ENCODE peak calls at places on chromosomes 11 and 22, in six cellular contexts. Z is A549, E is sigmoid colon, M is A673, D is body of pancreas, W is spleen. I is an unnamed sample.

GRCh38 chr11:61149624-61150615 is 11.3 kb downstream of the VPS37C start:
- DNase-seq in W (peak; percentile 73), Z (no peak), E (peak; percentile 32), D (peak; percentile 42), M (no peak), I (peak; percentile 72)

GRCh38 chr11:106271126-106271525 is 193.7 kb downstream of the AASDHPPT start:
- DNase-seq in Z (no peak), M (no peak), E (no peak), W (no peak), D (no peak), I (no peak)

GRCh38 chr11:111836162-111836561 is 35.2 kb downstream of the ALG9 start:
- DNase-seq in M (no peak), D (no peak), W (no peak), E (no peak), Z (no peak), I (no peak)

GRCh38 chr22:44396727-44397722 is 84.3 kb upstream of the SHISAL1 start:
- DNase-seq in E (no peak), W (peak; percentile 59), Z (no peak), M (no peak), D (no peak), I (no peak)

GRCh38 chr11:6356503-6356902 is 33.8 kb upstream of the SMPD1 start:
- DNase-seq in D (peak; percentile 33), W (no peak), Z (no peak), E (no peak), M (no peak), I (no peak)

GRCh38 chr11:75399344-75400109 is at the start of gene RPS3:
- DNase-seq in W (peak; percentile 97), E (peak; percentile 95), Z (peak; percentile 93), D (peak; percentile 95), M (peak; percentile 98), I (peak; percentile 95)

GRCh38 chr11:13955971-13956421 is 6.5 kb upstream of the SPON1 start:
- DNase-seq in W (no peak), M (peak; percentile 45), E (peak; percentile 83), Z (peak; percentile 73), D (peak; percentile 67), I (peak; percentile 85)

GRCh38 chr22:32661296-32661695 is 140.2 kb upstream of the TIMP3 start:
- DNase-seq in Z (no peak), W (no peak), D (peak; percentile 10), M (no peak), E (peak; percentile 87), I (no peak)

GRCh38 chr11:2709429-2709828 is 9.6 kb upstream of the KCNQ1OT1 start:
- DNase-seq in E (peak; percentile 80), Z (no peak), D (peak; percentile 28), W (no peak), M (no peak), I (no peak)

GRCh38 chr11:105867742-105868141 is 154.3 kb downstream of the MSANTD4 start:
- DNase-seq in E (no peak), M (no peak), W (no peak), D (no peak), Z (no peak), I (no peak)

GRCh38 chr22:36415415-36416168 is 27.8 kb upstream of the MYH9 start:
- DNase-seq in E (no peak), W (no peak), Z (peak; percentile 49), D (no peak), M (no peak), I (no peak)

GRCh38 chr11:34656062-34656720 is 35.3 kb downstream of the EHF start:
- DNase-seq in Z (no peak), E (no peak), W (no peak), D (no peak), M (no peak), I (no peak)

GRCh38 chr22:38078046-38078840 is 5.7 kb downstream of the SLC16A8 start:
- DNase-seq in W (peak; percentile 51), Z (no peak), M (no peak), E (peak; percentile 62), D (no peak), I (peak; percentile 55)

GRCh38 chr11:104547996-104548661 is 350.1 kb downstream of the CASP12 start:
- DNase-seq in D (no peak), W (no peak), Z (no peak), E (no peak), M (no peak), I (no peak)

GRCh38 chr11:6411594-6412031 is 7.3 kb downstream of the APBB1 start:
- DNase-seq in M (no peak), D (no peak), Z (no peak), E (no peak), W (peak; percentile 69), I (no peak)

GRCh38 chr11:105244157-105244820 is 104.7 kb upstream of the CARD18 start:
- DNase-seq in W (no peak), M (peak; percentile 40), E (no peak), Z (peak; percentile 71), D (peak; percentile 49), I (no peak)

DNA sequence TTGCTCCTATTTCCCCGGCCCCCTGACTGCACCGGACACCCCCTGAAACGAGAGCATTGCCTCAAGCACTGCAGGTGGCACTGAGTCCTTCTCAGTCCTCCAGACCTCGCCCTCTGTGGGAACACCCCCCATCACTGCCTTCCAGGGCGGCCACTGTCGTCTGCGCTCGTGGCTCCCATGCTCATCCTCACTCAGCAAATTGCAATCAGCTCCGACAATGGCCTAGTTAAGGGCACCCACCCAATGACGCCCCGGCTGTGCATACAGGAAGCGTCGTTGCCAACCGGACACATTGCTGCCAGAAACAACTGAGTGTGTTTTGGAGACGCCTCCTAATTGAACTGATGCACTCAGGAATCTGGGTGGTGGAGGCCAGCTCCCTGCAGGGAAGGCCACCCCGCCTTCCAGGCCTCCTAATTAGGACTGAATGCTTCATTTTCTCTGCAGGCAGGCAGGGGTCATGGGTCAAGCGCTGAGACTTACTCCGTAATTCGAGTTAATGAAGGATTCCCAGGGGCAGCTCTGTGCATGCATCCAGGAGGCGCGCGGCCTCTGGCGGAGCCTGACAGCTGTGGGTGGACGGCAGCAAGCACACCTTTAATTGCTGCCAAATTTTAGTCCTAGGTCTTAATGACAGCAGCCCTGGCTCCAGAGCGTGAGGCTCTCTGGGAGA is 199.2 kb downstream of the BRD1 start:
- DNase-seq in E (peak; percentile 56), W (peak; percentile 69), D (no peak), Z (no peak), M (no peak), I (no peak)
- H3K9me3 ChIP-seq in E (no peaks in the 10 kb centered on the region), W (no peaks in the 10 kb centered on the region), D (no peaks in the 10 kb centered on the region), Z (no peaks in the 10 kb centered on the region), M (no peaks in the 10 kb centered on the region), I (no peaks in the 10 kb centered on the region)

DNA sequence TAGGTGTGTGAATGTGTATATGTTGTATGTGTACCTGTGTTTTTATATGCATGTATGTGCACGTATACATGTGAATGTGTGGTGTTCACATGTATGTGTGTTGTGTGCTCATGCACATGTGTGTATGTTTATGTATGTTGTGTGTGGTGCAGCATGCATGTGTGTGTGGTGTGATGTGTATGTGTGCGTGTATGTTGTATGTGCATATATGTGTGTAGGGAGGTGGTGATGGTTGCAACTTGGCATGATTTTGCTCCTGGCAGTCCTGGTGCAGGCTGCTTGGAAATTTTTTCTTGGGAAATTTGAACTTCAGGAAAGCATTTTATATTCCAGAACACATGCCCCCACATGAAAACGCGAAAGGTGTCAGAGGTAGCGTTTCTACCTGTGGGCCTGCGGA is 1177.8 kb downstream of the TBC1D22A start:
- DNase-seq in D (no peak), Z (no peak), W (no peak), E (no peak), M (no peak), I (no peak)
- H3K9me3 ChIP-seq in D (peaks cover 4% of the 10 kb centered on the region), Z (no peaks in the 10 kb centered on the region), W (peaks cover 14% of the 10 kb centered on the region), E (peaks cover 5% of the 10 kb centered on the region), M (no peaks in the 10 kb centered on the region), I (peaks cover 20% of the 10 kb centered on the region)

GRCh38 chr11:69140635-69141034 is 15.1 kb upstream of the SMIM38 start:
- DNase-seq in W (no peak), M (no peak), E (no peak), Z (no peak), D (no peak), I (no peak)
- H3K9me3 ChIP-seq in W (peaks cover 16% of the 10 kb centered on the region), M (no peaks in the 10 kb centered on the region), E (no peaks in the 10 kb centered on the region), Z (peaks cover 17% of the 10 kb centered on the region), D (no peaks in the 10 kb centered on the region), I (peaks cover 4% of the 10 kb centered on the region)

DNA sequence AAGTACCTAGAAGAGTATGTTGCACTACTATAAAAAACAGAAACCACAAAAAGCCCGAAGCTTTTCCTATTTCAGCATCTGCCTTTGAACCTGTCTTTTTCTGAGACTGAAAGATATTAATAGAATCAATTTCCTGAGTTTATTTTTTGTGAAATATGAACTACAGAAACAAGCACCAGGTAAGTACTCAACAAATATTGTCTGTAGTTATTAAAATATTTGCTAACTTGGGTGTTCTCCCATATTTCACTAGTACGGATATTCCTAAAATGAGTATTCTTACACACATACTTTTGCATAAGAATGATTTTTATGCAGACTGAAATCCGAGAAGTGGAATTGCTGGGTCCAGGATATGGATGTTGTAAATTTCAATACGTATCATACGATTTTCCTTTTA is 188.0 kb downstream of the OR4C45 start:
- DNase-seq in W (no peak), M (no peak), Z (no peak), E (no peak), D (no peak), I (no peak)
- H3K9me3 ChIP-seq in W (peaks cover 51% of the 10 kb centered on the region), M (peaks cover 14% of the 10 kb centered on the region), Z (peaks cover 4% of the 10 kb centered on the region), E (no peaks in the 10 kb centered on the region), D (no peaks in the 10 kb centered on the region), I (peaks cover 47% of the 10 kb centered on the region)

DNA sequence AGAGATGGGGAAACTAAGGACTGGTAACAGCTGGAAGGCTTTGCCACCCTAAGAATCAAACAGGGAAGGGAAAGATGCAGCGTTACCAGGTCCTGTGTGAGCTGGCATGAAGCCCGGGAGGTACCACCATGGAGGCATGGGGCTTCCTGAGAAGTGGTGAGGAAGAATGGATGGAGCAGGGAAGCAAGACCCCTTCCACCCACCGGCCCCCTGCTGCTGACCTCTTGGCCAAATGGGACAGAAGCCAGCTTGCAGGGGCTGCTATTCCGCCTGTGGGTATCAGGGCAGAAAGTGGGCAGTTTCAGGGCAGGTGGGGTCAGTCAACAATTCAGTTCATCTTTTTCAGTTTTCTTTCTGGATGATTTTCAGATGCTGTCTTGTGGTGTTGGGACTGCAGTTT is 1099.9 kb downstream of the TBC1D22A start:
- DNase-seq in D (no peak), W (no peak), Z (no peak), E (no peak), M (no peak), I (no peak)
- H3K9me3 ChIP-seq in D (no peaks in the 10 kb centered on the region), W (peaks cover 16% of the 10 kb centered on the region), Z (no peaks in the 10 kb centered on the region), E (no peaks in the 10 kb centered on the region), M (no peaks in the 10 kb centered on the region), I (peaks cover 36% of the 10 kb centered on the region)